ENCODE peak calls at places on chromosomes 16 and 17, in four cellular contexts. T is HepG2, P is K562, E is GM12878. U is an unnamed sample.

GRCh38 chr17:18250708-18251107 is 7.8 kb downstream of the FLII start:
- DNase-seq in T (no peak), P (no peak), E (no peak), U (no peak)

GRCh38 chr16:47970291-47970931 is 185.4 kb downstream of the ABCC12 start:
- DNase-seq in T (peak; percentile 34), P (peak; percentile 11), E (no peak), U (no peak)

GRCh38 chr16:31875112-31875803 is 1.7 kb downstream of the ZNF267 start:
- DNase-seq in T (no peak), P (no peak), E (no peak), U (no peak)

GRCh38 chr16:73179671-73180370 is 131.9 kb upstream of the ZFHX3 start:
- DNase-seq in T (no peak), P (no peak), E (no peak), U (no peak)

GRCh38 chr16:55577888-55578287 is 11.4 kb downstream of the CAPNS2 start:
- DNase-seq in T (no peak), P (no peak), E (no peak), U (no peak)

GRCh38 chr16:14301150-14302030 is 230.3 kb downstream of the MRTFB start:
- DNase-seq in T (peak; percentile 49), P (peak; percentile 21), E (no peak), U (peak; percentile 58)

GRCh38 chr17:61368832-61369468 is 30.7 kb upstream of the TBX2 start:
- DNase-seq in T (no peak), P (no peak), E (no peak), U (no peak)

GRCh38 chr17:2707721-2708584 is 3.6 kb downstream of the CLUH start:
- DNase-seq in T (peak; percentile 45), P (peak; percentile 42), E (no peak), U (peak; percentile 83)

GRCh38 chr17:81000089-81000630 is 8.5 kb downstream of the CHMP6 start:
- DNase-seq in T (no peak), P (peak; percentile 11), E (no peak), U (no peak)

GRCh38 chr17:4086041-4086483 is 56.8 kb downstream of the ZZEF1 start:
- DNase-seq in T (no peak), P (no peak), E (peak; percentile 36), U (no peak)

GRCh38 chr16:1367486-1368174 is 15.9 kb downstream of the GNPTG start:
- DNase-seq in T (no peak), P (no peak), E (no peak), U (no peak)

GRCh38 chr17:17062866-17063265 is 20.6 kb downstream of the MPRIP start:
- DNase-seq in T (no peak), P (no peak), E (no peak), U (no peak)

GRCh38 chr16:19085679-19086200 is 18.3 kb downstream of the COQ7 start:
- DNase-seq in T (no peak), P (peak; percentile 72), E (no peak), U (peak; percentile 22)

GRCh38 chr16:81210807-81211206 is 27.7 kb upstream of the BCO1 start:
- DNase-seq in T (no peak), P (no peak), E (no peak), U (no peak)

GRCh38 chr17:10600551-10600950 is 51.1 kb upstream of the MYH2 start:
- DNase-seq in T (no peak), P (no peak), E (no peak), U (no peak)

GRCh38 chr16:82634955-82635610 is 8.3 kb downstream of the CDH13 start:
- DNase-seq in T (no peak), P (no peak), E (no peak), U (no peak)

GRCh38 chr17:13202835-13203234 is 185.0 kb upstream of the ELAC2 start:
- DNase-seq in T (no peak), P (no peak), E (no peak), U (no peak)

GRCh38 chr16:85483424-85483823 is 129.7 kb upstream of the GSE1 start:
- DNase-seq in T (no peak), P (no peak), E (no peak), U (no peak)

GRCh38 chr16:64638804-64639203 is 483.1 kb downstream of the CDH11 start:
- DNase-seq in T (no peak), P (no peak), E (no peak), U (no peak)

GRCh38 chr17:43528319-43528987 is 17.7 kb downstream of the ETV4 start:
- DNase-seq in T (peak; percentile 99), P (peak; percentile 40), E (no peak), U (no peak)

GRCh38 chr17:77496401-77496801 is 355.6 kb downstream of the SEC14L1 start:
- DNase-seq in T (no peak), P (no peak), E (no peak), U (peak; percentile 25)

GRCh38 chr17:16931318-16932060 is 40.4 kb downstream of the TNFRSF13B start:
- DNase-seq in T (no peak), P (no peak), E (no peak), U (peak; percentile 15)

GRCh38 chr17:76635659-76636360 is 7.7 kb downstream of the ST6GALNAC1 start:
- DNase-seq in T (no peak), P (no peak), E (no peak), U (peak; percentile 71)

GRCh38 chr17:12388206-12388605 is 277.5 kb upstream of the MYOCD start:
- DNase-seq in T (no peak), P (no peak), E (no peak), U (no peak)

GRCh38 chr17:65013613-65014391 is 42.7 kb downstream of the GNA13 start:
- DNase-seq in T (peak; percentile 28), P (no peak), E (no peak), U (no peak)

GRCh38 chr17:81863123-81863675 is 2.9 kb upstream of the P4HB start:
- DNase-seq in T (no peak), P (no peak), E (no peak), U (no peak)

GRCh38 chr17:79048826-79049755 is 25.1 kb downstream of the C1QTNF1 start:
- DNase-seq in T (no peak), P (no peak), E (no peak), U (no peak)

GRCh38 chr16:66927012-66927436 is 1.7 kb upstream of the RRAD start:
- DNase-seq in T (peak; percentile 68), P (no peak), E (no peak), U (no peak)

GRCh38 chr16:69909760-69910159 is 41.4 kb upstream of the CLEC18A start:
- DNase-seq in T (no peak), P (no peak), E (no peak), U (no peak)

GRCh38 chr17:39763046-39763800 is 25.5 kb downstream of the GRB7 start:
- DNase-seq in T (no peak), P (no peak), E (no peak), U (no peak)

GRCh38 chr17:5825717-5826330 is 241.5 kb upstream of the NLRP1 start:
- DNase-seq in T (no peak), P (no peak), E (no peak), U (no peak)

GRCh38 chr17:2394775-2395191 is 6.1 kb downstream of the MNT start:
- DNase-seq in T (no peak), P (no peak), E (no peak), U (no peak)

GRCh38 chr17:9240659-9241370 is 219.5 kb downstream of the NTN1 start:
- DNase-seq in T (peak; percentile 35), P (peak; percentile 30), E (no peak), U (no peak)

GRCh38 chr16:72664480-72665408 is 383.2 kb downstream of the ZFHX3 start:
- DNase-seq in T (peak; percentile 99), P (peak; percentile 98), E (peak; percentile 94), U (peak; percentile 93)

GRCh38 chr17:58394534-58395223 is 22.7 kb downstream of the RNF43 start:
- DNase-seq in T (peak; percentile 93), P (no peak), E (no peak), U (no peak)

GRCh38 chr17:40122944-40123810 is 1.4 kb downstream of the MSL1 start:
- DNase-seq in T (no peak), P (peak; percentile 71), E (no peak), U (peak; percentile 83)

DNA sequence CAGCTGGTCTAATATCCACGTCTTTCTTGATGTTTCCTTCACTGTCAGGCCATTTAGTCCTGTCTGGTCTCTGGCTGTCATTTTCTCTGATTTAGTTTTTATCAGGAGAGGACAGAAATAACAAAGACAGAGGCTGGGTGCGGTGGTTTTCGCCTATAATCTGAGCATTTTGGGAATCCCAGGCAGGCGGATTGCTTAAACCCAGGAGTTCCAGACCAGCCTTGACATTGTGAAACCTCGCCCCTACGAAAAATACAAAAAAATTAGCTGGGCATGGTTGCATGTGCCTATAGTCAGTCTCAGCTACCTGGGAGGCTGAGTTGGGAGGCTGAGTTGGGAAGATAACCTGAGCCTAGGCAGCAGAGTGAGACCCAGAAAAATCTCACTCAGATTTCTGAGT is 7.1 kb downstream of the SRCAP start:
- DNase-seq in T (no peak), P (no peak), E (no peak), U (no peak)
- TF ChIP-seq USF2 in T (no peak), P (no peak), E (no peak), U (no peak)

GRCh38 chr17:67053438-67054000 is 9.2 kb downstream of the CACNG1 start:
- DNase-seq in T (no peak), P (no peak), E (no peak), U (peak; percentile 30)
- TF ChIP-seq ZBTB33 in T (no peak), P (no peak), E (no peak), U (no peak)

DNA sequence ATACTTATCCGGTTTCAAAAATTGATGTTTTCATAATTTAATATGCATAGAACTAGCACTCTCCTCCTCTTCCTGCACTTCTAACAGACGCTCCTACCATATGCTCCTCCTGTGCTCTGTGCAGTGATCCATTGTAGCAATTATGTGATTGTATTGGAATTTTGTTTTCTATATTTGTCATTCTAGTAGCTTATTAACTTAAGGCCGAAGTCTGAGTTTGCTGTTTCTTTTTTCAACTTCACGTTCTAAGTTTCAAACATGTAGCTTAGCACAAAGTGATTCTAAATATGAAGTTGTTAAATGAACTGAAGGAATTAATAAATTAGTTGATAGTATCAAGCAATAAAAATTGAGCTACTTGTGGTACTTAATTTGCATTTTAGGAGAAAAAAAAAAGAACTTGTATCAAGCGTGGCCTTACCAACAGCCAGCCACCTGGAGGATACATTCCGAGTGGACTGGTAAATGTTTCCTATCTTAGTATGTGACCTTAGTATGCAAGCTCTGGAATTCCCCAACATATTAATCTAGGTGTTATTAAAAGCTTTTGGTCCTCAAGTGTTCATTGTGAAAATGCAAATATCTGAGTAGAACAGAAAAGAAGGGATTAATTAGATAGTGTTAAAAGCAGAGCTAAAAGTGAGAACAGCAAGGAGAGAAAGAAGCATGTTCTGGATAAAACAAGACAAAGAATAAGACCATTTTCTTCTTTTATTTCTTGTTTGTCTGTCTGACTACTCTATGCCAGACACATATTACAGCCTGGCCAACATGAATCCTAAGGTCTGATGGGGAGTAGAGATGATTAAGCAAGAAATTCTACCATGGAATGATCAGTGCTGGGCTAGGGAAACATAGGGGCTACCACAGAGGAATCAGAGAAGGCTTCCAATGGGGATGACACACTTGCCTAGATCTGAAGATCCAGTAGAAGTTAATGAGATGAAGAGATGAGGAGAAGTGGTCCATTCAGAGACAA is 290.4 kb upstream of the MON1B start:
- DNase-seq in T (no peak), P (no peak), E (no peak), U (no peak)
- TF ChIP-seq USF2 in T (no peak), P (no peak), E (no peak), U (no peak)

DNA sequence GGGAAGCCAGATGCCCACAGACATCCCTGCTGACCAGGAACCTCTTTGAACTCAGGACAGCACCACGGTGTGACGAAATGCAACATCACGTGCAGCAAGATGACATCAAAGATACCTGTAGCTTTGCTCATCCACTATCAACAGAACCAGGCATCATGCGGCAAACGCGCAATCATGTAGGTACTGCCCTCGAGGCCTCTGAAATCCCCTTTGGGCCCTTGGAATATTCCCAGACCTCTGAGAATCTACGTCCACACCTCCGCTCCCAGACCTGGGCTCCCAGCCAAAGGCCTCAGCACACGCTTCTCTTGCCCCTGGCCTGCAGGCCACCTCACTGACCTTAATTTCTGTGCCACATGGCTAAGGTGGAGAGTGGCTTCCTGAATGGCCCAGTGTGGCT is 7.3 kb downstream of the CX3CL1 start:
- DNase-seq in T (no peak), P (no peak), E (no peak), U (peak; percentile 72)
- TF ChIP-seq ZBTB33 in T (no peak), P (no peak), E (no peak), U (no peak)

GRCh38 chr17:19410875-19411291 is at the start of gene RNF112:
- DNase-seq in T (no peak), P (peak; percentile 24), E (no peak), U (peak; percentile 92)
- TF ChIP-seq USF2 in T (no peak), P (no peak), E (no peak), U (no peak)

U was measured in SK-N-SH.